ENCODE peak calls at places on chromosomes 7 and 10, in six cellular contexts. B is A549, U is Panc1, V is PC-3, P is PC-9, A is tibial artery. T is an unnamed sample. For H3K9me3 and H3K4me1, the result is how much of the 10 kb centered on the place peaks cover.

GRCh38 chr7:96221888-96222287 is 100.0 kb downstream of the SLC25A13 start:
- DNase-seq in U (no peak), V (no peak), B (no peak), A (no peak), P (no peak), T (no peak)

GRCh38 chr10:128043259-128044045 is 82.8 kb downstream of the MKI67 start:
- DNase-seq in A (no peak), V (no peak), P (no peak), B (no peak), U (no peak), T (no peak)

GRCh38 chr7:130365511-130366441 is 14.5 kb upstream of the CPA1 start:
- DNase-seq in B (no peak), P (no peak), A (no peak), U (no peak), V (peak), T (peak)

GRCh38 chr7:128917061-128917460 is 6.6 kb upstream of the KCP start:
- DNase-seq in P (no peak), A (no peak), U (no peak), B (no peak), V (no peak), T (peak)

GRCh38 chr10:66244953-66245352 is 680.9 kb upstream of the LRRTM3 start:
- DNase-seq in U (no peak), B (no peak), P (no peak), V (no peak), A (no peak), T (no peak)

GRCh38 chr10:45375101-45375500 is 1.1 kb downstream of the ALOX5 start:
- DNase-seq in V (no peak), P (no peak), B (no peak), A (no peak), U (no peak), T (no peak)

GRCh38 chr10:111373696-111374095 is 296.9 kb downstream of the ADRA2A start:
- DNase-seq in P (no peak), U (no peak), V (no peak), B (no peak), A (no peak), T (no peak)

GRCh38 chr10:47165168-47165710 is 134.8 kb upstream of the GDF10 start:
- DNase-seq in U (no peak), V (no peak), B (no peak), P (no peak), A (no peak), T (no peak)

GRCh38 chr7:101402081-101402779 is 39.6 kb downstream of the COL26A1 start:
- DNase-seq in B (peak), V (peak), U (no peak), P (peak), A (no peak), T (no peak)

GRCh38 chr7:33757563-33758165 is 147.7 kb upstream of the BMPER start:
- DNase-seq in V (peak), P (peak), A (peak), U (peak), B (peak), T (no peak)

GRCh38 chr7:157297071-157297638 is 39.6 kb upstream of the DNAJB6 start:
- DNase-seq in U (no peak), V (no peak), A (no peak), B (no peak), P (no peak), T (no peak)

GRCh38 chr10:27743736-27744477 is 1.7 kb downstream of the MKX start:
- DNase-seq in U (no peak), B (peak), V (peak), P (no peak), A (peak), T (no peak)

GRCh38 chr10:131722525-131723264 is 178.1 kb upstream of the PPP2R2D start:
- DNase-seq in P (no peak), U (no peak), V (no peak), A (no peak), B (no peak), T (no peak)

GRCh38 chr10:94397549-94398370 is 4.6 kb upstream of the TBC1D12 start:
- DNase-seq in B (peak), P (peak), A (no peak), V (peak), U (no peak), T (no peak)

GRCh38 chr7:6360841-6361240 is 86.9 kb downstream of the DAGLB start:
- DNase-seq in P (no peak), U (no peak), A (no peak), V (no peak), B (no peak), T (no peak)

GRCh38 chr10:112558476-112559166 is 111.6 kb downstream of the VTI1A start:
- DNase-seq in A (no peak), P (no peak), V (no peak), B (no peak), U (no peak), T (no peak)

GRCh38 chr7:116949941-116950801 is 3.1 kb upstream of the ST7 start:
- DNase-seq in V (no peak), B (no peak), A (no peak), U (no peak), P (no peak), T (no peak)

GRCh38 chr7:12646139-12646538 is 41.3 kb upstream of the ARL4A start:
- DNase-seq in V (no peak), A (no peak), B (no peak), U (no peak), P (no peak), T (no peak)

GRCh38 chr7:129169705-129170319 is 18.6 kb upstream of the SMO start:
- DNase-seq in V (no peak), A (no peak), B (no peak), U (no peak), P (no peak), T (peak)

DNA sequence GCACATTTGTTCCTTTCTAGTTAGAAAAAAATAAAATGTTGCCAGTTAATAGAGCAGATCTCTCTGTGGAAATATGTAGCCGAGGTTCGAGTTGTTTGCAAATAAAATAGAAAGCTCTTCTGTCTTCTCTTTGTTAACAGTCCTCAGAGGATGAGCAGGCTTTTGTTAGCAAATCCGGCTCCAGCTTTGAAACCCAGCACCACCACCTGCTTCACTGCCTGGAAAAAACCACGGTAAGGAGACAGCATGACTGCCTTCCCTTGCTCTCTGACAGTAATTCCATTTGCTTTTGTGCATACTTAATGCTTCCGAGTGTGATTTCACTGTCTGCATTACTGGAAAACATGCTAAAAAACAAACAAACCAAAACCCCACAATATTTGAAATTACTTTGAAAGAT is 115.6 kb downstream of the TSPAN12 start:
- DNase-seq in A (no peak), U (no peak), B (no peak), P (no peak), V (no peak), T (no peak)
- TF ChIP-seq CTCF in A (no peak), U (no peak), B (no peak), P (no peak), V (no peak), T (no peak)

GRCh38 chr10:71948496-71949067 is 15.6 kb upstream of the CHST3 start:
- DNase-seq in V (peak), U (no peak), B (no peak), P (no peak), A (no peak), T (no peak)

GRCh38 chr10:71950683-71951082 is 13.5 kb upstream of the CHST3 start:
- DNase-seq in V (no peak), U (no peak), B (no peak), A (no peak), P (no peak), T (no peak)

GRCh38 chr10:71946700-71947099 is 17.5 kb upstream of the CHST3 start:
- DNase-seq in P (no peak), A (no peak), V (no peak), B (no peak), U (no peak), T (no peak)

GRCh38 chr10:71941318-71941717 is 22.9 kb upstream of the CHST3 start:
- DNase-seq in U (no peak), B (no peak), A (no peak), V (no peak), P (no peak), T (no peak)

GRCh38 chr10:71945819-71946474 is 18.2 kb upstream of the CHST3 start:
- DNase-seq in P (no peak), U (no peak), B (no peak), V (no peak), A (no peak), T (no peak)
- H3K9me3 ChIP-seq in P (under half), U (under half), B (under half), V (under half), A (half or more), T (under half)

GRCh38 chr7:23012797-23013714 is 874 bp downstream of the HYCC1 start:
- DNase-seq in U (no peak), P (peak), B (no peak), A (peak), V (peak), T (peak)
- H3K4me1 ChIP-seq in U (under half), P (under half), B (under half), A (under half), V (under half), T (under half)

GRCh38 chr7:24381919-24382505 is 98.0 kb downstream of the NPY start:
- DNase-seq in A (no peak), B (peak), V (peak), P (no peak), U (peak), T (no peak)
- TF ChIP-seq CTCF in A (no peak), B (peak), V (peak), P (peak), U (peak), T (peak)

GRCh38 chr7:71904486-71904885 is 507.7 kb downstream of the CALN1 start:
- DNase-seq in V (no peak), P (no peak), A (no peak), B (no peak), U (no peak), T (no peak)
- H3K9me3 ChIP-seq in V (under half), P (under half), A (under half), B (under half), U (under half), T (under half)